ENCODE peak calls at places on chromosomes 13 and 19, in seven cellular contexts. D is prostate gland, B is esophagus muscularis mucosa, G is HCT116, P is adrenal gland, E is esophagus squamous epithelium, C is transverse colon. M is an unnamed sample.

GRCh38 chr13:98994896-98995295 is 17.0 kb upstream of the DOCK9 start:
- DNase-seq in D (no peak), B (no peak), G (no peak), P (no peak), E (no peak), C (no peak), M (no peak)

GRCh38 chr13:24218977-24219376 is 58.5 kb downstream of the SPATA13 start:
- DNase-seq in D (no peak), B (no peak), G (no peak), P (no peak), E (no peak), C (no peak), M (no peak)

GRCh38 chr19:31139871-31140505 is 209.2 kb downstream of the TSHZ3 start:
- DNase-seq in D (no peak), B (no peak), G (no peak), P (no peak), E (no peak), C (no peak), M (no peak)

GRCh38 chr19:32662186-32662585 is 12.8 kb downstream of the ANKRD27 start:
- DNase-seq in D (no peak), B (no peak), G (no peak), P (no peak), E (no peak), C (no peak), M (no peak)

GRCh38 chr13:47933688-47934011 is 67.4 kb downstream of the SUCLA2 start:
- DNase-seq in D (no peak), B (no peak), G (no peak), P (no peak), E (no peak), C (no peak), M (no peak)

GRCh38 chr13:76438050-76438449 is 448.2 kb downstream of the KCTD12 start:
- DNase-seq in D (no peak), B (no peak), G (no peak), P (no peak), E (no peak), C (no peak), M (no peak)

GRCh38 chr13:33057019-33057785 is 41.0 kb downstream of the KL start:
- DNase-seq in D (no peak), B (no peak), G (no peak), P (no peak), E (no peak), C (no peak), M (peak)

GRCh38 chr19:5903054-5903501 is 512 bp downstream of the NDUFA11 start:
- DNase-seq in D (no peak), B (no peak), G (no peak), P (peak), E (no peak), C (no peak), M (no peak)

GRCh38 chr19:47309038-47309437 is 623 bp upstream of the C5AR1 start:
- DNase-seq in D (no peak), B (no peak), G (no peak), P (no peak), E (no peak), C (no peak), M (no peak)

GRCh38 chr13:79346300-79346914 is 59.6 kb downstream of the RBM26 start:
- DNase-seq in D (no peak), B (no peak), G (no peak), P (no peak), E (no peak), C (no peak), M (no peak)

GRCh38 chr13:110801044-110801443 is 87.5 kb downstream of the ING1 start:
- DNase-seq in D (no peak), B (no peak), G (no peak), P (no peak), E (no peak), C (no peak), M (no peak)

GRCh38 chr19:31103228-31103627 is 246.0 kb downstream of the TSHZ3 start:
- DNase-seq in D (no peak), B (no peak), G (no peak), P (no peak), E (no peak), C (no peak), M (no peak)

GRCh38 chr19:12956446-12957388 is at the start of gene GADD45GIP1:
- DNase-seq in D (peak), B (no peak), G (peak), P (peak), E (no peak), C (peak), M (peak)
- TF ChIP-seq POLR2A in D (no peak), B (peak), G (peak), P (peak), E (no peak), C (peak), M (peak)

GRCh38 chr19:46016426-46017094 is 6.3 kb downstream of the PGLYRP1 start:
- DNase-seq in D (peak), B (no peak), G (peak), P (peak), E (no peak), C (peak), M (peak)

GRCh38 chr19:46014534-46014933 is 8.3 kb downstream of the PGLYRP1 start:
- DNase-seq in D (no peak), B (no peak), G (no peak), P (no peak), E (no peak), C (no peak), M (no peak)

GRCh38 chr19:46017095-46017429 is 5.8 kb downstream of the PGLYRP1 start:
- DNase-seq in D (no peak), B (no peak), G (no peak), P (no peak), E (no peak), C (no peak), M (no peak)

GRCh38 chr19:46015961-46016425 is 6.9 kb downstream of the PGLYRP1 start:
- DNase-seq in D (no peak), B (no peak), G (no peak), P (no peak), E (no peak), C (no peak), M (no peak)

GRCh38 chr19:46015080-46015960 is 7.5 kb downstream of the PGLYRP1 start:
- DNase-seq in D (peak), B (no peak), G (no peak), P (peak), E (no peak), C (peak), M (peak)
- H3K4me3 ChIP-seq in D (peak), B (peak), G (no peak), P (no peak), E (peak), C (no peak), M (peak)

GRCh38 chr13:50481936-50482335 is 361.6 kb downstream of the DLEU7 start:
- DNase-seq in D (no peak), B (no peak), G (no peak), P (no peak), E (no peak), C (no peak), M (no peak)

GRCh38 chr13:50485979-50486935 is 357.2 kb downstream of the DLEU7 start:
- DNase-seq in D (no peak), B (no peak), G (no peak), P (no peak), E (no peak), C (no peak), M (no peak)

GRCh38 chr13:50484472-50485113 is 358.9 kb downstream of the DLEU7 start:
- DNase-seq in D (no peak), B (no peak), G (no peak), P (no peak), E (no peak), C (no peak), M (peak)

GRCh38 chr13:50483416-50483815 is 360.1 kb downstream of the DLEU7 start:
- DNase-seq in D (no peak), B (no peak), G (no peak), P (no peak), E (no peak), C (no peak), M (no peak)
- TF ChIP-seq POLR2A in D (no peak), B (no peak), G (no peak), P (no peak), E (no peak), C (no peak), M (no peak)

DNA sequence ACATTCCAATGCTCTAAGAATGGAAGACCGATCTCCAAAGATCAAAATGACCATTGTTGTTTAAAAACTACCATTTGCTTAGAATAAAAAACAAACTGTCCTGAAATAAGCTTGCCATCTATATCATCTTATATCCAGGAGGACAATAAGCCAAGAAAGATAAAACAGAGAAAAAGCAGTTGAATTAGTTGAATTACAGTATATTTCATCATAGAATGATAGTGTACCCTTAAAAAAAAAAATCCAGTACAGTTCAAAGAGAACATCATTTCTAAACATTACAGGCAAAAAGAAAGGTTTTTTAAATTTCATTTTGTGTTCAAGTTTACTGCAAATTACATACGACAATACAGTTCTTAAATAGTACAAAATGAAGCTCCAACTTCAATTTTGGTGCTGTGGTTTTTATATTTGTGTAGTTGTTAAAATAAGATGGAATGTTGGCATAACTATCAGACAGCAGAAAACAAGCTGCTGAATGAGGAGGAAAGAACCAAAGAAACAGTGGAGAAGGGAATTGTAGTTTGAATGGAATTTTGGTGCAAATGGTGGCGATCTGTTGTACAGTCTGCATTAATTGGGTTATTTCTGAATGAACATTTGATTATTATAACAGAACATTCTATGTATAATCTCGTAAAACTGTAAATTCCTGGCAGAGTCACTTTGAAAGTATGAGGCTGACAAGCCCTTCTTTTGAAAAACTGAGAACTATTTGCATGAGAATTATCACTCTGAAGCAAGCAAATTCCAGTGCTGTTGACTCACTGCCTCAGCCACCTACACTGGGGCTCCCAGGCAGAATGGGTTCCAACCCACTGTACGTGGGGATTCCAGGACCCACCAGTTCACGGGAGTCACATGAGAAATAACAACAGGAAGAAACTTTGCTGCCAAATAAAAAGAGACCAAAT is 37.7 kb downstream of the LHFPL6 start:
- DNase-seq in D (no peak), B (no peak), G (peak), P (no peak), E (no peak), C (no peak), M (peak)
- H3K4me3 ChIP-seq in D (no peak), B (no peak), G (no peak), P (no peak), E (no peak), C (no peak), M (no peak)

GRCh38 chr13:113153810-113154748 is 4.4 kb upstream of the PROZ start:
- DNase-seq in D (peak), B (peak), G (peak), P (peak), E (peak), C (peak), M (peak)
- TF ChIP-seq POLR2A in D (peak), B (no peak), G (peak), P (peak), E (no peak), C (peak), M (no peak)

DNA sequence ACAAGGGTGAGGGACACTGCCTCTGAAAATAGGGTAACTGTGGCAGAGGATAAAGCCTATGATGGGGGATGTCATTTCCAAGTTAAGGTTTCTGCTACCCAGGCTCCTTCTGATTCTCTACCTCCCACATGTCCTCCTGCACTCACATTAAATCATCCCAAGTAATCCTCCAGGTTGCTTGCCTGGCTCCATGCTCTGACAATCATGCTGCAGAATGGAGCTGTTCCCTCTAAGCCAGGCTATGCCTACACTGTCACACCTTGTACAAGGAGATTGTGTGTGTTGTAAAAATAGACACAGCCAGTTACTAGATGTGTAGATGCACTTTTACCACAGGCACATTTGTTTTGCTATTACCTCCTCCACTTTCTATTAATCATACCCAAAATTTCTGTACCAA is 8.0 kb downstream of the ZNF416 start:
- DNase-seq in D (no peak), B (no peak), G (no peak), P (no peak), E (no peak), C (no peak), M (no peak)
- H3K4me3 ChIP-seq in D (no peak), B (no peak), G (no peak), P (no peak), E (no peak), C (no peak), M (no peak)